ENCODE peak calls at places on chromosomes 13 and 19, in six cellular contexts. T is NCI-H524; M is lower leg skin; B is GM10248; I is activated CD8-positive, alpha-beta memory T cell treated with anti-CD3 and anti-CD28 coated beads for 1 hour; S is NCI-H146. A is an unnamed sample.

GRCh38 chr13:26991508-26992181 is 180.0 kb downstream of the USP12 start:
- DNase-seq in T (no peak), M (no peak), B (no peak), I (no peak), S (no peak), A (no peak)

GRCh38 chr19:16328824-16329482 is 4.3 kb downstream of the KLF2 start:
- DNase-seq in T (no peak), M (no peak), B (no peak), I (no peak), S (no peak), A (peak)

GRCh38 chr13:51277943-51278342 is 55.7 kb downstream of the FAM124A start:
- DNase-seq in T (no peak), M (no peak), B (no peak), I (no peak), S (no peak), A (no peak)

GRCh38 chr19:40689339-40690049 is 957 bp downstream of the NUMBL start:
- DNase-seq in T (peak), M (no peak), B (no peak), I (no peak), S (peak), A (peak)

GRCh38 chr13:110546933-110547332 is 14.6 kb downstream of the RAB20 start:
- DNase-seq in T (no peak), M (peak), B (no peak), I (no peak), S (no peak), A (peak)

GRCh38 chr13:71867101-71867814 is at the start of gene DACH1:
- DNase-seq in T (peak), M (no peak), B (peak), I (no peak), S (peak), A (peak)

GRCh38 chr13:39688278-39688677 is 32.8 kb downstream of the COG6 start:
- DNase-seq in T (no peak), M (no peak), B (no peak), I (no peak), S (no peak), A (no peak)

GRCh38 chr19:30136591-30136990 is 194.6 kb downstream of the URI1 start:
- DNase-seq in T (no peak), M (no peak), B (no peak), I (no peak), S (no peak), A (no peak)

GRCh38 chr19:15251010-15251748 is 18.9 kb upstream of the EPHX3 start:
- DNase-seq in T (no peak), M (no peak), B (no peak), I (no peak), S (no peak), A (no peak)

GRCh38 chr19:17097593-17098126 is 22.1 kb downstream of the MYO9B start:
- DNase-seq in T (no peak), M (no peak), B (no peak), I (no peak), S (no peak), A (no peak)

GRCh38 chr19:13600091-13600490 is 93.8 kb upstream of the CACNA1A start:
- DNase-seq in T (no peak), M (no peak), B (no peak), I (no peak), S (no peak), A (no peak)

GRCh38 chr19:54694648-54695047 is 29.6 kb upstream of the KIR3DL3 start:
- DNase-seq in T (no peak), M (no peak), B (no peak), I (no peak), S (no peak), A (no peak)

GRCh38 chr19:11780431-11781020 is 13.7 kb downstream of the ZNF441 start:
- DNase-seq in T (no peak), M (no peak), B (no peak), I (no peak), S (no peak), A (no peak)

GRCh38 chr19:6099037-6099436 is 11.3 kb downstream of the RFX2 start:
- DNase-seq in T (no peak), M (no peak), B (no peak), I (no peak), S (no peak), A (no peak)

GRCh38 chr19:48695743-48696352 is at the start of gene FUT2:
- DNase-seq in T (no peak), M (no peak), B (no peak), I (no peak), S (peak), A (no peak)

GRCh38 chr19:47663911-47664771 is 49.1 kb upstream of the EHD2 start:
- DNase-seq in T (no peak), M (peak), B (no peak), I (no peak), S (no peak), A (no peak)

GRCh38 chr19:827710-828321 is at the start of gene AZU1:
- DNase-seq in T (no peak), M (peak), B (no peak), I (no peak), S (no peak), A (no peak)

GRCh38 chr19:49094505-49095482 is 9.5 kb downstream of the SNRNP70 start:
- DNase-seq in T (no peak), M (no peak), B (no peak), I (no peak), S (no peak), A (no peak)

GRCh38 chr19:18493440-18494266 is 28.2 kb downstream of the ELL start:
- DNase-seq in T (no peak), M (no peak), B (no peak), I (no peak), S (no peak), A (no peak)

GRCh38 chr13:28819046-28819747 is 942 bp upstream of the MTUS2 start:
- DNase-seq in T (peak), M (no peak), B (peak), I (no peak), S (no peak), A (no peak)

GRCh38 chr13:41071775-41072174 is 10.5 kb downstream of the WBP4 start:
- DNase-seq in T (no peak), M (no peak), B (no peak), I (no peak), S (no peak), A (no peak)

GRCh38 chr19:10113964-10114650 is 2.6 kb downstream of the P2RY11 start:
- DNase-seq in T (no peak), M (no peak), B (no peak), I (no peak), S (peak), A (no peak)

GRCh38 chr19:1261863-1262686 is 7.1 kb upstream of the CIRBP start:
- DNase-seq in T (no peak), M (no peak), B (no peak), I (no peak), S (no peak), A (no peak)

GRCh38 chr13:113657851-113658741 is at the start of gene ATP4B:
- DNase-seq in T (no peak), M (no peak), B (no peak), I (no peak), S (no peak), A (no peak)

GRCh38 chr13:92012787-92013186 is 614.4 kb downstream of the GPC5 start:
- DNase-seq in T (no peak), M (no peak), B (no peak), I (no peak), S (no peak), A (no peak)

GRCh38 chr19:4066682-4067395 is at the start of gene ZBTB7A:
- DNase-seq in T (peak), M (peak), B (peak), I (peak), S (peak), A (peak)

GRCh38 chr13:25213716-25214115 is 41.6 kb upstream of the AMER2 start:
- DNase-seq in T (no peak), M (peak), B (no peak), I (no peak), S (no peak), A (no peak)

GRCh38 chr19:12194827-12195500 is 32.1 kb downstream of the ZNF136 start:
- DNase-seq in T (peak), M (peak), B (peak), I (peak), S (no peak), A (no peak)

GRCh38 chr13:48112896-48113525 is 18.1 kb upstream of the MED4 start:
- DNase-seq in T (no peak), M (no peak), B (no peak), I (no peak), S (no peak), A (no peak)

GRCh38 chr13:41427700-41428099 is 29.6 kb upstream of the RGCC start:
- DNase-seq in T (no peak), M (no peak), B (no peak), I (no peak), S (no peak), A (no peak)

GRCh38 chr13:98752111-98752941 is at the start of gene SLC15A1:
- DNase-seq in T (peak), M (no peak), B (no peak), I (no peak), S (peak), A (no peak)

GRCh38 chr19:1425102-1425842 is 12.9 kb upstream of the RPS15 start:
- DNase-seq in T (no peak), M (no peak), B (no peak), I (no peak), S (no peak), A (no peak)